ENCODE peak calls at places on chromosomes 11 and 22, in five cellular contexts. One of them, this sample, is unnamed. For H3K9me3, the result is how much of the 10 kb centered on the place peaks cover.

GRCh38 chr22:27880778-27881394 is 38.2 kb downstream of the PITPNB start:
- DNase-seq in fibroblast of lung: peak
- DNase-seq in small intestine: peak
- DNase-seq in prostate gland: peak
- DNase-seq in PC-3: peak
- DNase-seq in this sample: peak

GRCh38 chr11:15845261-15845660 is 511.1 kb downstream of the SOX6 start:
- DNase-seq in fibroblast of lung: no peak
- DNase-seq in small intestine: no peak
- DNase-seq in prostate gland: no peak
- DNase-seq in PC-3: no peak
- DNase-seq in this sample: no peak

GRCh38 chr22:19965771-19966709 is 24.4 kb upstream of the TXNRD2 start:
- DNase-seq in fibroblast of lung: no peak
- DNase-seq in small intestine: no peak
- DNase-seq in prostate gland: no peak
- DNase-seq in PC-3: no peak
- DNase-seq in this sample: no peak

GRCh38 chr22:29798318-29798717 is 31.1 kb downstream of the UQCR10 start:
- DNase-seq in fibroblast of lung: no peak
- DNase-seq in small intestine: no peak
- DNase-seq in prostate gland: no peak
- DNase-seq in PC-3: peak
- DNase-seq in this sample: no peak

GRCh38 chr11:35036642-35037041 is 102.3 kb upstream of the CD44 start:
- DNase-seq in fibroblast of lung: no peak
- DNase-seq in small intestine: no peak
- DNase-seq in prostate gland: no peak
- DNase-seq in PC-3: no peak
- DNase-seq in this sample: no peak

GRCh38 chr22:37471721-37472417 is 14.3 kb downstream of the MFNG start:
- DNase-seq in fibroblast of lung: no peak
- DNase-seq in small intestine: no peak
- DNase-seq in prostate gland: no peak
- DNase-seq in PC-3: no peak
- DNase-seq in this sample: no peak

GRCh38 chr11:72821920-72822799 is 7.9 kb downstream of the ATG16L2 start:
- DNase-seq in fibroblast of lung: peak
- DNase-seq in small intestine: peak
- DNase-seq in prostate gland: peak
- DNase-seq in PC-3: peak
- DNase-seq in this sample: peak

GRCh38 chr22:27591060-27591459 is 210.5 kb downstream of the MN1 start:
- DNase-seq in fibroblast of lung: no peak
- DNase-seq in small intestine: no peak
- DNase-seq in prostate gland: no peak
- DNase-seq in PC-3: no peak
- DNase-seq in this sample: peak

GRCh38 chr11:70720291-70720690 is 322.0 kb downstream of the CTTN start:
- DNase-seq in fibroblast of lung: no peak
- DNase-seq in small intestine: no peak
- DNase-seq in prostate gland: no peak
- DNase-seq in PC-3: no peak
- DNase-seq in this sample: no peak

GRCh38 chr11:134560066-134560465 is 148.0 kb upstream of the B3GAT1 start:
- DNase-seq in fibroblast of lung: no peak
- DNase-seq in small intestine: no peak
- DNase-seq in prostate gland: no peak
- DNase-seq in PC-3: no peak
- DNase-seq in this sample: no peak

GRCh38 chr22:42939451-42939881 is 75.5 kb downstream of the PACSIN2 start:
- DNase-seq in fibroblast of lung: no peak
- DNase-seq in small intestine: no peak
- DNase-seq in prostate gland: no peak
- DNase-seq in PC-3: peak
- DNase-seq in this sample: no peak

GRCh38 chr11:106821291-106821690 is 197.0 kb downstream of the GUCY1A2 start:
- DNase-seq in fibroblast of lung: no peak
- DNase-seq in small intestine: no peak
- DNase-seq in prostate gland: no peak
- DNase-seq in PC-3: no peak
- DNase-seq in this sample: no peak

GRCh38 chr11:62911137-62912130 is 9.7 kb downstream of the CHRM1 start:
- DNase-seq in fibroblast of lung: no peak
- DNase-seq in small intestine: no peak
- DNase-seq in prostate gland: no peak
- DNase-seq in PC-3: no peak
- DNase-seq in this sample: peak

GRCh38 chr11:106047636-106048035 is 25.6 kb upstream of the MSANTD4 start:
- DNase-seq in fibroblast of lung: no peak
- DNase-seq in small intestine: no peak
- DNase-seq in prostate gland: no peak
- DNase-seq in PC-3: no peak
- DNase-seq in this sample: no peak

DNA sequence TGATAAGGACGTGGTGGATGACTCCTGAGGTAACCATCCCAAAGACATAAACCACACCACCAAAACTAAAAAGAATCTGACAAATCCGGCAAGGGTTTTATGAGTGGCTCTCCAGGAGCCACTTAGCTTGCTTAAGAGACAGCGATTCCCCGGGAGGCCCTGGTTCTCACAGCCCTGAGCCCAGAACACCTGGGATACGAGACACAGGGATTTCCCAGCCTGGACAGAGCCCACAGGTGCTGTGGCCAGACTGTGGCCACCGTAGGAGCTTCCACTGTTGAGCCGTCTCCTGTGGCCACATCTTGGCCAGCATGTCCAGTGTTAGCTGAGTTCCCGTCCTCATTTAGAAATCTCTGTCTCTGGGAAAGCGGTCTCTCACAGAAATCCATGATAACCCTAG is 71.2 kb upstream of the ASPHD2 start:
- DNase-seq in fibroblast of lung: no peak
- DNase-seq in small intestine: no peak
- DNase-seq in prostate gland: no peak
- DNase-seq in PC-3: no peak
- DNase-seq in this sample: no peak
- H3K9me3 ChIP-seq in fibroblast of lung: under half
- H3K9me3 ChIP-seq in small intestine: under half
- H3K9me3 ChIP-seq in prostate gland: under half
- H3K9me3 ChIP-seq in PC-3: under half
- H3K9me3 ChIP-seq in this sample: under half

DNA sequence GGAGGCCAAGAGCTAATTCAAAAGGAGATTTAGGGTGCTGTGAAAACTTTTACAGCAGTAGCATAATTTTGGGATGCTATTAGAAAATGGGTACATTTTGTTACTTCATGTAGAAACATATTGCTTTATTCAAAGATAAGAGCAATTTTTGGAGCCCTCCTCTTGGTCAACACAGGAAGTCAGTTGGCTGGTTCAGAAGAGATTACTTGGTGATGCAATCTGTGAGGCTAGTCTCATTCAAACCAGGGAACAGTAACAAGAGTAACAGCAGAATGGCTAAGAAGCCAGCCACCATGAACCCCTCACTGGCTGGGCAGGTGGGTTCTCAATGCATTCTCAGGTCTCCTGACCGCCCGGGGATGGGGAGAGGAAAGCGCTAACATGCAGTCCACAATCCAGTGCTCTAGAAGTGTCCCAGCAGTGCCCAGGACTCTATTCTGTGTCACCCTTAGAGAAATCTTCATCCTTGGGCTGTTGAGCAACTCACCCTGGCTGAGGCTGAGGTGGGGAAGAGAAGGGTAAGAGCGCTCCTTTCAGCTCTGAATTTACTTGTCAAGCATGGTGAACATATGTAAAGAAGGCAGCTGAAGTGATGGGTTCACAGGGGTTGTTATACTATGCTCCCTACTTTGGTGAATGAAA is 262.2 kb upstream of the UBASH3B start:
- DNase-seq in fibroblast of lung: no peak
- DNase-seq in small intestine: no peak
- DNase-seq in prostate gland: no peak
- DNase-seq in PC-3: no peak
- DNase-seq in this sample: no peak
- H3K27ac ChIP-seq in fibroblast of lung: no peak
- H3K27ac ChIP-seq in small intestine: no peak
- H3K27ac ChIP-seq in prostate gland: no peak
- H3K27ac ChIP-seq in PC-3: no peak
- H3K27ac ChIP-seq in this sample: no peak

GRCh38 chr11:31326470-31327148 is 42.9 kb downstream of the DCDC1 start:
- DNase-seq in fibroblast of lung: no peak
- DNase-seq in small intestine: no peak
- DNase-seq in prostate gland: no peak
- DNase-seq in PC-3: no peak
- DNase-seq in this sample: no peak

GRCh38 chr11:31327417-31327816 is 42.1 kb downstream of the DCDC1 start:
- DNase-seq in fibroblast of lung: no peak
- DNase-seq in small intestine: no peak
- DNase-seq in prostate gland: no peak
- DNase-seq in PC-3: no peak
- DNase-seq in this sample: no peak

GRCh38 chr11:31323145-31323544 is 46.4 kb downstream of the DCDC1 start:
- DNase-seq in fibroblast of lung: no peak
- DNase-seq in small intestine: no peak
- DNase-seq in prostate gland: no peak
- DNase-seq in PC-3: no peak
- DNase-seq in this sample: no peak

GRCh38 chr11:31325162-31325561 is 44.4 kb downstream of the DCDC1 start:
- DNase-seq in fibroblast of lung: peak
- DNase-seq in small intestine: no peak
- DNase-seq in prostate gland: no peak
- DNase-seq in PC-3: peak
- DNase-seq in this sample: no peak

GRCh38 chr11:31328698-31329097 is 40.8 kb downstream of the DCDC1 start:
- DNase-seq in fibroblast of lung: no peak
- DNase-seq in small intestine: no peak
- DNase-seq in prostate gland: no peak
- DNase-seq in PC-3: no peak
- DNase-seq in this sample: no peak
- H3K4me3 ChIP-seq in fibroblast of lung: no peak
- H3K4me3 ChIP-seq in small intestine: no peak
- H3K4me3 ChIP-seq in prostate gland: no peak
- H3K4me3 ChIP-seq in PC-3: no peak
- H3K4me3 ChIP-seq in this sample: no peak

DNA sequence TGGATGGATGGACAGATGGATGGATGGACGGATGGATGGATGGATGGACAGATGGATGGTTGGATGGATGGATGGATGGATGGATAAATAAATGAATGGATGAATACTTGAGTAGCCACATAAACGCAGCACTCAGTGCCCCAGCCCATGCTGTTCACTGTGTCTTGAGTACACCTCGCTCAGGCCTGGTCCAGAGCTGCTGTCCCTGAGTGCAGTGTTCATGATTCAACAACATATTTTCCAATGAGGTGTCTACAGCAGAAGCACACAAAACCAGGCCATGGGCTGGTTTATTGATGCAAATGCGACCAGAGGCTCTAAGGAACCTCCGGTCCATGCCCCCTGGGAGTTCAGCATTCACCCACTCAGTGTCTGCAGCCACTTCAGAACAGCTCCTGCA is 584.3 kb downstream of the BRD1 start:
- DNase-seq in fibroblast of lung: no peak
- DNase-seq in small intestine: no peak
- DNase-seq in prostate gland: no peak
- DNase-seq in PC-3: no peak
- DNase-seq in this sample: no peak
- H3K9me3 ChIP-seq in fibroblast of lung: under half
- H3K9me3 ChIP-seq in small intestine: under half
- H3K9me3 ChIP-seq in prostate gland: under half
- H3K9me3 ChIP-seq in PC-3: under half
- H3K9me3 ChIP-seq in this sample: under half

This sample was measured in cardiac muscle cell.